ENCODE peak calls at places on chromosome 1, in four cellular contexts. A is NAMALWA, U is HFF-Myc, L is smooth muscle cell of the brain vasculature. V is an unnamed sample.

GRCh38 chr1:195026792-195027191 is 1581.4 kb downstream of the KCNT2 start:
- DNase-seq in A (no peak), L (no peak), U (no peak), V (no peak)

GRCh38 chr1:157092831-157093230 is 6.8 kb downstream of the ETV3L start:
- DNase-seq in A (no peak), L (no peak), U (no peak), V (no peak)

GRCh38 chr1:155970531-155971167 is 7.7 kb downstream of the ARHGEF2 start:
- DNase-seq in L (no peak), A (peak), U (no peak), V (peak)

GRCh38 chr1:185594786-185595410 is 139.3 kb upstream of the HMCN1 start:
- DNase-seq in U (no peak), L (no peak), A (no peak), V (no peak)

GRCh38 chr1:9589144-9589718 is 520 bp downstream of the TMEM201 start:
- DNase-seq in L (no peak), U (no peak), A (peak), V (peak)

GRCh38 chr1:79104617-79105016 is 98.1 kb upstream of the ADGRL4 start:
- DNase-seq in A (no peak), U (no peak), L (no peak), V (no peak)

GRCh38 chr1:228164561-228165371 is 838 bp upstream of the IBA57 start:
- DNase-seq in U (no peak), A (no peak), L (no peak), V (peak)

GRCh38 chr1:94983343-94983742 is 56.4 kb upstream of the CNN3 start:
- DNase-seq in U (no peak), A (no peak), L (no peak), V (no peak)

GRCh38 chr1:160400646-160401486 is 502 bp downstream of the VANGL2 start:
- DNase-seq in L (no peak), U (no peak), A (no peak), V (peak)

GRCh38 chr1:9598316-9598700 is 9.6 kb downstream of the TMEM201 start:
- DNase-seq in U (no peak), L (no peak), A (no peak), V (no peak)

GRCh38 chr1:245751111-245751510 is 596.3 kb downstream of the KIF26B start:
- DNase-seq in L (no peak), A (no peak), U (no peak), V (no peak)

GRCh38 chr1:34779962-34780361 is 1.1 kb upstream of the GJB3 start:
- DNase-seq in A (no peak), L (no peak), U (no peak), V (no peak)

GRCh38 chr1:203675596-203676347 is 49.1 kb downstream of the ATP2B4 start:
- DNase-seq in A (no peak), U (no peak), L (no peak), V (peak)

GRCh38 chr1:168960595-168960994 is 145.9 kb upstream of the ATP1B1 start:
- DNase-seq in L (no peak), U (no peak), A (no peak), V (no peak)

GRCh38 chr1:89407355-89407754 is 43.5 kb downstream of the GBP6 start:
- DNase-seq in L (no peak), U (no peak), A (peak), V (no peak)